ENCODE peak calls at places on chromosomes 2 and 18, in four cellular contexts. C is neural progenitor cell, K is astrocyte, U is ovary. S is an unnamed sample.

GRCh38 chr2:156399950-156400703 is 36.1 kb upstream of the GPD2 start:
- DNase-seq in U (peak; percentile 88), C (peak; percentile 80), K (peak; percentile 53), S (peak; percentile 81)

GRCh38 chr2:148110184-148110583 is 89.3 kb downstream of the MBD5 start:
- DNase-seq in U (no peak), C (no peak), K (no peak), S (no peak)

GRCh38 chr2:85705680-85706039 is 11.5 kb downstream of the GNLY start:
- DNase-seq in C (no peak), K (peak; percentile 98), U (no peak), S (peak; percentile 99)

GRCh38 chr2:44291281-44292248 is 16.3 kb downstream of the SLC3A1 start:
- DNase-seq in U (no peak), K (peak; percentile 93), C (peak; percentile 27), S (peak; percentile 62)

GRCh38 chr2:19757586-19757985 is 144.2 kb downstream of the TTC32 start:
- DNase-seq in U (no peak), C (no peak), K (no peak), S (peak; percentile 52)

GRCh38 chr2:86223098-86223681 is 23.9 kb downstream of the MRPL35 start:
- DNase-seq in C (no peak), K (peak; percentile 42), U (peak; percentile 79), S (peak; percentile 72)

GRCh38 chr2:25323042-25323514 is 18.6 kb downstream of the DNMT3A start:
- DNase-seq in U (no peak), K (peak; percentile 27), C (peak; percentile 53), S (no peak)

GRCh38 chr2:74440005-74440377 is 1.7 kb downstream of the RTKN start:
- DNase-seq in K (no peak), U (peak; percentile 65), C (peak; percentile 69), S (peak; percentile 67)

GRCh38 chr2:169221745-169222369 is 140.5 kb downstream of the LRP2 start:
- DNase-seq in C (no peak), U (no peak), K (peak; percentile 8), S (peak; percentile 49)

GRCh38 chr18:49668583-49669290 is 106.9 kb downstream of the LIPG start:
- DNase-seq in U (peak; percentile 81), C (peak; percentile 48), K (peak; percentile 66), S (peak; percentile 90)

GRCh38 chr2:217978536-217979150 is 24.2 kb downstream of the TNS1 start:
- DNase-seq in K (no peak), U (peak; percentile 81), C (peak; percentile 50), S (no peak)

GRCh38 chr18:35267161-35267651 is 22.8 kb downstream of the ZSCAN30 start:
- DNase-seq in K (peak; percentile 56), U (peak; percentile 89), C (peak; percentile 4), S (peak; percentile 69)

GRCh38 chr2:129754431-129754830 is 225.0 kb upstream of the RAB6C start:
- DNase-seq in K (no peak), U (no peak), C (no peak), S (no peak)

GRCh38 chr2:164478205-164478604 is 143.1 kb downstream of the GRB14 start:
- DNase-seq in U (no peak), K (no peak), C (no peak), S (no peak)

GRCh38 chr2:43008388-43008787 is 216.0 kb upstream of the HAAO start:
- DNase-seq in U (peak; percentile 24), K (no peak), C (no peak), S (no peak)

GRCh38 chr2:114011709-114012108 is 121.8 kb downstream of the ACTR3 start:
- DNase-seq in C (no peak), U (no peak), K (no peak), S (no peak)

GRCh38 chr2:210630904-210631560 is 74.6 kb downstream of the CPS1 start:
- DNase-seq in U (no peak), K (no peak), C (peak; percentile 19), S (no peak)

GRCh38 chr2:146041291-146041868 is 1521.5 kb upstream of the ZEB2 start:
- DNase-seq in C (peak; percentile 13), U (no peak), K (no peak), S (no peak)

GRCh38 chr2:172299741-172300140 is 127.6 kb upstream of the ITGA6 start:
- DNase-seq in U (no peak), C (no peak), K (peak; percentile 73), S (peak; percentile 56)

GRCh38 chr2:229591611-229592010 is 122.7 kb downstream of the DNER start:
- DNase-seq in C (no peak), K (no peak), U (no peak), S (no peak)

GRCh38 chr2:175478369-175478768 is 296.9 kb upstream of the ATP5MC3 start:
- DNase-seq in C (peak; percentile 23), K (no peak), U (no peak), S (no peak)

GRCh38 chr2:127701651-127702394 is 526 bp downstream of the SFT2D3 start:
- DNase-seq in K (peak; percentile 60), U (peak; percentile 78), C (peak; percentile 89), S (peak; percentile 77)
- TF ChIP-seq CTCF in K (no peak), U (peak; percentile 40), C (peak; percentile 13), S (peak; percentile 18)

DNA sequence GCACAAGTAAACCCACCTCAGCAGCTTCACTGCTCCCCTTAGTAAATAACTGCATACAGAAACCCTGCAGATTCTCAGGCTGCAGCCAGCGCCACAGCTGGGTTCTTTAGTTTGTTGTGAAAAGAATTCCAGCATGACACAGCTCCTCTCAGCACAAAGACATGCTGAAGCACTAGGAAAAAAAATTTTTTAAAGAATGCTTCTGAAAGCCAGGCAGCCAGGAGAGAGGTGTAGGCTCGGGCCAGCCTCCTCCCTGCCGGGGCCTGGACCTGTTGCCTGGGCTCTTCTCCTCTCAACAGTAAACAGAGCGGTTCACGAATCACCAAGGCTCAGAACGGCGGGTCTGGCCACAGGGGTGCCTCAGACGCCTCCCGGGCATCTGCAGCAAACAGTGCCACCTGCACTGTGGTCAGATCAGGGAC is 95.7 kb upstream of the POU3F3 start:
- DNase-seq in C (peak; percentile 89), K (peak; percentile 64), U (no peak), S (no peak)
- H3K4me3 ChIP-seq in C (peak overlapping the region; percentile 15), K (no peak overlapping the region), U (no peak overlapping the region), S (no peak overlapping the region)

DNA sequence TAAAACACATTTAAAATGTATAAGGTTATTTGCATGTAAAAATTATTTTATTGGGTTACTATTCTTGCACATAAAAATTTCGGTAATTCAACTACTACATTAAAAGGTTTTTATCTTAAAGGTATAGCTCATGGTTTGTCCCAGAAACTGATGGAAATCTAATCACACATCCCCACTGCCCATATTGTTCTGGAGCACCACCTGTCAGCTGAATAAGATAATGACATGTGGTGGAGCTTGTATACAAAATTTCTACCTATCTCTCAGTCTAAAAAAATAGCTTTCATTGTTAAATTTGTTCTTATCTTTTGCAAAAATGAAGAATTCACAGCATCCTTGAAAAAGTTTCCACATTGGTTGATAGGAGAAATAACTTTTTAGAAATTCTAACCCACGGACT is 18.3 kb downstream of the ERBB4 start:
- DNase-seq in K (no peak), C (peak; percentile 33), U (no peak), S (peak; percentile 16)
- TF ChIP-seq CTCF in K (peak; percentile 8), C (peak; percentile 64), U (no peak), S (peak; percentile 16)

GRCh38 chr2:239274391-239275001 is 126.3 kb downstream of the HDAC4 start:
- DNase-seq in K (peak; percentile 84), U (peak; percentile 42), C (peak; percentile 72), S (peak; percentile 53)

GRCh38 chr2:239276813-239277193 is 124.0 kb downstream of the HDAC4 start:
- DNase-seq in C (no peak), K (no peak), U (no peak), S (no peak)

GRCh38 chr2:239273280-239274234 is 127.3 kb downstream of the HDAC4 start:
- DNase-seq in K (no peak), U (no peak), C (no peak), S (no peak)

GRCh38 chr2:239275871-239276812 is 124.7 kb downstream of the HDAC4 start:
- DNase-seq in U (peak; percentile 58), K (peak; percentile 34), C (no peak), S (peak; percentile 26)

GRCh38 chr2:239275037-239275685 is 125.7 kb downstream of the HDAC4 start:
- DNase-seq in U (peak; percentile 72), C (no peak), K (peak; percentile 97), S (peak; percentile 96)
- H3K4me3 ChIP-seq in U (peak overlapping the region; percentile 5), C (no peak overlapping the region), K (peak overlapping the region; percentile 38), S (no peak overlapping the region)

DNA sequence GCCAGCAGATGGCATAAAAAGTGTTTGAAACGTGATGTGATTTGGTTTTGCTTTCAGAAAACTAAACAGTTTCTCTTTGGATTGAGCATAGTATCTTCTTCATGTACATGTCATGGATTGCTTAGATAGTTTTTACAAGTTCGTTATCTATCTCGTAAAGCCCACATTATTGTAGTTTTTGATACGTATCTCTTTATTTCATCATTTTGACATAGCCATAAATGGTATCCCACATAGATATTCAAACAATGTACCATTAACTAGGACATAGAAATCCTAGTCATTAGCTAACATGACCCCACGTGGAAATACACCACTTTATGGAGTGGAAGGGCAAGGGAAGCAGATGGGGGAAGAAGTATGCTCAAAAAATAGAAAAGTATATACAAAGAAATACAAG is 93.6 kb downstream of the MAP2 start:
- DNase-seq in K (no peak), U (no peak), C (no peak), S (no peak)
- TF ChIP-seq CTCF in K (no peak), U (no peak), C (no peak), S (no peak)

DNA sequence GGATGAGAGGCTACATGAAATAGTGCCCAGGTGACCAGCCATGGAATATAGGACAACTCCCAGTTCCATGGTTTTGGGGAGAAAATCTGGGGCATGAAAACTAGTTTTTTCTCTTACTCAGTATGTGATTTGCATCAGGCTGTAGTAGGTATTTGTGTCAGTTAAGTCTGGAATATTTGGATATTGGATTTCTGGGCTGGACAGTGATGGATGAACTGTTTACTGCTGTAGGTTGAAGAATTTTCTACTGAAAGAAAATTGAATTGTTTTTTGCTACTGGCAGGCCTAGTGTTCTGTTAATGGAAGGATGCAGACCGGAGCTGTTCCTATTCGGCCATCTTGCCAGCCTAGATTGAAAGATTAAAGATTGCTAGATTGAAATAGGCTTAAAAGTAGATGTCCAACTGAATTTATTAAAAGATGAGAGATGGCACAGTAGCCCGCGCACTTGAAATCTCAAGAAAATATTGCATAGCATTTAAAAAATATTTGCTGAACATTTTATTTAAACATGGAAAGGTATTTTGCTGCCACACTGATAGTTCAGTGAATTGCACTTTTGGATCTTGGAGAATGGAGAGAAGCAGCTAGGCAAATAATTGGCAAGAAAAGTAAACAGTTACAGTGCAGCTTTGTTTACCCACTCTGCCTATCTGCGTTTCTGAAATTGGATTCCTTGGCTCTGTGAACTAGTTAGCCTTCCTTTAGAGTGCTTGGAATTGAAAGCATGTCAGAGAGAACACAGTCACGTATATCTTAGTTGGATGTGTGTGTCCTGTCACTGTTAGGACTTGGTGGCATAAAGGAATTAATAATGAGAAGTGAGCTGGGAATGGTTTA is 54.1 kb downstream of the EPB41L5 start:
- DNase-seq in K (peak; percentile 10), U (no peak), C (no peak), S (no peak)
- H3K4me3 ChIP-seq in K (no peak overlapping the region), U (no peak overlapping the region), C (no peak overlapping the region), S (no peak overlapping the region)

DNA sequence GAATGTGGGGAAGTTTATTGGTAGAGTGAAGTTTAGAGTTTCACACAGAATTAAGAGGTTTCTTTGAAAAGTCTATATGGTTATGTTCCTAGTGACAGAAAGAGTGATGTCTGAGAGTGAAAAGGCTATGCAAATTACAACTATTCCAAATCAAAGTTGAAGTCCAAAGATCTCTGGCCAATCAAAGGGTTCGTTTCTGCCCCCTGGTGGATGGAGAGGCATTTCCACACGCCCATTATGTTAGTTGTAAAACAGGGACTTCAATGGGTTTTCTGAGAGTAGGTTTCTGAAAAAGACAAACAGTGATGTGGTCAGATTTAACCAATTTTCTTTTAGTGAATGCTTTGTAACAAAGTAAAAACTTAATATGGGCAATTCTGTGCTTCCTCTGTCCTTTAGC is 441.5 kb upstream of the POU3F3 start:
- DNase-seq in C (peak; percentile 61), U (no peak), K (no peak), S (no peak)
- TF ChIP-seq CTCF in C (peak; percentile 90), U (no peak), K (peak; percentile 70), S (no peak)